ENCODE peak calls at places on chromosomes 5 and 9, in ten cellular contexts. D is heart left ventricle; L is tibial artery; N is left ventricle myocardium inferior; J is psoas muscle; Z is OCI-LY7; V is naive thymus-derived CD4-positive, alpha-beta T cell; S is HCT116; B is sigmoid colon; E is upper lobe of right lung. C is an unnamed sample. For H3K9me3 and H3K36me3, the result is how much of the 10 kb centered on the place peaks cover.

GRCh38 chr5:83715316-83716060 is 5.2 kb downstream of the HAPLN1 start:
- DNase-seq in D (no peak), S (no peak), B (no peak), V (no peak), E (no peak), L (no peak), N (no peak), Z (no peak), J (no peak), C (no peak)

GRCh38 chr5:154092356-154092755 is 53.6 kb downstream of the MFAP3 start:
- DNase-seq in N (no peak), B (no peak), Z (no peak), V (no peak), S (no peak), L (no peak), D (no peak), J (no peak), E (no peak), C (peak)

GRCh38 chr5:7871560-7872113 is 2.7 kb downstream of the MTRR start:
- DNase-seq in L (no peak), S (no peak), N (no peak), B (no peak), Z (peak), E (no peak), D (no peak), J (no peak), V (no peak), C (no peak)

GRCh38 chr9:112751059-112751795 is 667 bp downstream of the SNX30 start:
- DNase-seq in E (peak), N (peak), J (peak), L (peak), V (peak), D (peak), B (peak), Z (peak), S (no peak), C (peak)

GRCh38 chr5:131622633-131623032 is 12.4 kb downstream of the RAPGEF6 start:
- DNase-seq in N (no peak), L (no peak), V (no peak), Z (no peak), E (no peak), D (no peak), B (no peak), J (no peak), S (no peak), C (no peak)

GRCh38 chr5:109412981-109413402 is 3.2 kb upstream of the PJA2 start:
- DNase-seq in E (no peak), L (no peak), D (no peak), N (no peak), S (no peak), V (no peak), J (no peak), B (no peak), Z (no peak), C (no peak)

GRCh38 chr5:151214614-151215545 is 9.0 kb downstream of the CCDC69 start:
- DNase-seq in Z (peak), N (no peak), J (no peak), D (no peak), E (no peak), B (no peak), L (no peak), S (no peak), V (no peak), C (peak)

GRCh38 chr9:92463989-92464388 is 18.3 kb downstream of the ASPN start:
- DNase-seq in Z (no peak), S (no peak), D (no peak), J (no peak), N (no peak), V (no peak), L (no peak), B (no peak), E (no peak), C (peak)

GRCh38 chr5:108579236-108579635 is 168.5 kb upstream of the FER start:
- DNase-seq in Z (no peak), E (no peak), B (no peak), J (no peak), V (no peak), L (no peak), N (no peak), S (no peak), D (no peak), C (no peak)

GRCh38 chr5:137752873-137753226 is 1.3 kb downstream of the HNRNPA0 start:
- DNase-seq in J (no peak), V (no peak), S (no peak), N (no peak), L (peak), E (no peak), D (peak), Z (peak), B (no peak), C (no peak)

GRCh38 chr9:89408628-89409101 is 89.2 kb downstream of the SEMA4D start:
- DNase-seq in N (no peak), L (no peak), V (peak), J (no peak), D (no peak), Z (no peak), B (peak), S (no peak), E (no peak), C (no peak)

GRCh38 chr9:136285501-136286358 is 18.2 kb downstream of the CCDC187 start:
- DNase-seq in N (no peak), Z (no peak), J (no peak), D (peak), B (no peak), S (no peak), L (no peak), V (no peak), E (no peak), C (no peak)

GRCh38 chr9:136284311-136284710 is 19.6 kb downstream of the CCDC187 start:
- DNase-seq in E (no peak), N (no peak), J (no peak), V (no peak), B (no peak), Z (no peak), D (peak), S (no peak), L (no peak), C (no peak)

GRCh38 chr9:136286359-136286986 is 17.4 kb downstream of the CCDC187 start:
- DNase-seq in J (no peak), Z (no peak), L (no peak), D (peak), V (no peak), S (no peak), E (no peak), N (no peak), B (no peak), C (no peak)

GRCh38 chr9:136283291-136284235 is 20.3 kb downstream of the CCDC187 start:
- DNase-seq in S (peak), D (peak), V (peak), Z (peak), L (peak), J (peak), N (peak), B (peak), E (peak), C (peak)

GRCh38 chr9:136284951-136285350 is 18.9 kb downstream of the CCDC187 start:
- DNase-seq in D (peak), S (no peak), J (no peak), B (no peak), Z (no peak), E (no peak), L (no peak), N (no peak), V (no peak), C (no peak)
- H3K9me3 ChIP-seq in D (under half), S (under half), J (under half), B (under half), Z (under half), E (under half), L (under half), N (under half), V (under half), C (under half)

GRCh38 chr9:127741831-127742434 is 6.8 kb upstream of the TOR2A start:
- DNase-seq in E (peak), D (peak), V (no peak), B (no peak), S (peak), L (no peak), Z (no peak), J (peak), N (peak), C (peak)

GRCh38 chr9:127739614-127740322 is 4.7 kb upstream of the TOR2A start:
- DNase-seq in D (no peak), N (peak), S (no peak), E (no peak), V (no peak), L (peak), Z (no peak), J (peak), B (no peak), C (peak)

GRCh38 chr9:127738666-127739065 is 3.6 kb upstream of the TOR2A start:
- DNase-seq in V (no peak), D (no peak), L (no peak), S (no peak), Z (no peak), B (no peak), J (no peak), E (no peak), N (no peak), C (no peak)

GRCh38 chr9:127744407-127745110 is 9.5 kb upstream of the TOR2A start:
- DNase-seq in B (no peak), S (no peak), Z (no peak), L (no peak), E (no peak), J (no peak), D (no peak), V (no peak), N (no peak), C (no peak)

DNA sequence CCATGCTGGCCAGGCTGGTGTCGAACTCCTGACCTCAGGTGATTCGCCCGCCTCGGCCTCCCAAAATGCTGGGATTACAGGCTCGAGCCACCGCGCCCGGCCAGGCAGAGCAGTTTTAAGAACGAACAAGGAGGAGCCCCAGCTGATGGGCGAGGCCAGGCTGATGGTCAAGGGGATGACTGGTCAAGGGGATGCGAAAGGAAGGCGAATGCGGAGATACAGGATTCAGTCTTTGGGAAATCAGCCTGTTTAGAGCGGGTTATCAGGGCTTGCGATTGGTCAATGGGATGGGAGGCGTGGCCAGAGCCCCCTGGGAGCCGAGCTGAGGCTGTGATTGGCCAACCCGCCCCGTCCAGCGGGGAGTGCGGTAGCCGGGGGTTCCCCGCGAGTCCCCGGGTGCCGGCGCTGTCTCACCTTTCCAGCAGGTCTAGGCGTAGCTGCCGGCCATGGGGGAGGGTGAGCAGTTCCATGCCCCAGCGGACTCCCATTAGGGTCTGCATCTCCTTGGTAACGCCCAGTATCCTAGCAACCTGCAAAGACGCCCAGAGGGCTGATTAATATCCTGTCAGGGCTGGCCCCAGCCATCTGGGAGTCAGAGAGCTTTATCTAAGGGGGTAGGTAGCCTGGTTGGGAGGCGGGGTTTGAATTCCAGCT is 7.5 kb upstream of the TOR2A start:
- DNase-seq in N (no peak), E (no peak), Z (no peak), S (no peak), B (peak), L (no peak), J (peak), V (no peak), D (no peak), C (peak)
- H3K27ac ChIP-seq in N (peak), E (no peak), Z (no peak), S (no peak), B (no peak), L (no peak), J (peak), V (no peak), D (no peak), C (peak)

DNA sequence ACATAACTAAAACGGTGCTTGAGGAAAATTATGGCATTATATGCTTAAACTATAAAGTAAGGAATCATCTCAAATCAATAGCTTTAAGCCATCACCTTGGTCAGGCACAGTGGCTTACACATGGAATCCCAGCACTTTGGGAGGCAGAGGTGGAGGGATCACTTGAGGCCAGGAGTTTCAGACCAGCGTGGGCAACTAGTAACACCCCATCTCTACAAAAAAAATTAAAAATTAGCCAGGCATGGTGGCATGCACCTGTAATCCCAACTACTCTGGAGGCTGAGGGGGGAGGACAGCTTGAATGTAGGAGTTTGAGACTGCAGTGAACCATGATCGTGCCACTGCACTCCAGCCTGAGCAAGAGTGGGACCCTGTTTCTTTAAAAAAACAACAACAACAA is 22.6 kb downstream of the ACTL7A start:
- DNase-seq in S (no peak), N (no peak), L (no peak), B (no peak), E (no peak), V (no peak), Z (no peak), J (no peak), D (no peak), C (no peak)
- H3K36me3 ChIP-seq in S (under half), N (half or more), L (half or more), B (under half), E (half or more), V (under half), Z (half or more), J (under half), D (under half), C (under half)

DNA sequence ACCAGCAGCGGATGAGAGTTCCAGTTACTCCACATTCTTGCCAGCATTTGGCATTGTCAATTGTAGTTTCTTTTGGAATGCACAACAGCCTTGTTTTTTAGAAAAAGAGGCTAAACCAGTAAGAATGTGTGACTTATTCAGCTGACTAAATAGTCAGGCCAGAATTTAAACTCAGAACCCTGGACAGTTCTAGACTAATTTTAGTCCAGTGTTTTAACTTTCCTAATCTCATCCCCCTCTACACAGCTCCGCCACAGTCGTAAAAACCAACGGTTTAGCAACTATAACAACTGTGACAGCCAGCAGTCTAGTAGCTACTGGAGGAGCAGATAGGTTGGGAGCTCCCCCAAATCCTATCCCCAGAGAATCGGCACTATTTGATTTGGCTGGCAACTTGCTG is 103.7 kb downstream of the FOXD1 start:
- DNase-seq in D (no peak), Z (no peak), N (no peak), S (no peak), L (no peak), E (no peak), B (no peak), J (no peak), V (no peak), C (no peak)
- H3K9me3 ChIP-seq in D (under half), Z (under half), N (under half), S (under half), L (under half), E (under half), B (under half), J (under half), V (under half), C (under half)

DNA sequence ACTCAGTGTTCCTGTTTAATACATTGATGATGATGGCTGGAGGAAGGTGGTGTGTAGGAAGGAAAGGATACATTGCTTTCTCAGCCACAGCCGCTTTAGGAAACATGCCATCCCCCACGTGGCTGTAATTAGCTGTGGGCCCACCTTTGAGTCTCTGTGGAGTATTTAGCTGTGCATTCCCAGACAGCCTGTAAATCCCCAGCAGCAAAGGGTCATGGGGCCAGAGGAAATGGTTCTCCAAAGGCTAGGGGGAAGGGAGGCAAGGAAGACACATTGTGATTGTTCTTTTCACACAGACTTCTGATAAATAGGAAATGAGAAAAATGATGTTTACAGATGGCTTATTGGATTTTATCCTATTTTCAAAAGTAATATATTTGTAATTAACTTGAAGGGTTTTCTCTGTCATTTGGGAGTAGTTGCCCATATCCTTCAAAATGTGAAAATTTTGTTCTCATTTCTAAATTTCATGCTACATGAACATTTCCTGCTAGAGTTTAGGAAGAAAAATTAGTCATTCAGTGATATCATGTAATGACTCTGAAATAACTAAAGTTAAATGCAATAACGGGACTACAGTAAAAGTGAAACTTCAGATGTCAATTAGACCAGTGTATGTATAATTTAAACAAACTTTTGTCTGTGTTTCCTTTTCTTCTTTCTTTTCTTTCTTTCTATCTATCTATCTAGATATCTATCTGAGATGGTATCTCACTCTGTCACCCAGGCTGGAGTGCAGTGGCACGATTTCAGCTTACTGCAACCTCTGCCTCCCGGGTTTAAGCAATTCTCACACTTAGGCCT is 24.3 kb upstream of the F2R start:
- DNase-seq in V (no peak), B (no peak), N (no peak), Z (no peak), E (no peak), D (peak), S (no peak), L (no peak), J (no peak), C (no peak)
- H3K27ac ChIP-seq in V (no peak), B (no peak), N (peak), Z (no peak), E (peak), D (peak), S (no peak), L (peak), J (no peak), C (no peak)